ENCODE peak calls at places on chromosomes 7 and 10, in eight cellular contexts. M is SK-MEL-5; Y is activated CD4-positive, alpha-beta T cell treated with anti-CD3 and anti-CD28 coated beads, Interleukin-2, amount 50 U/mL, for 48 hours; O is HT-29; V is stimulated activated CD4-positive, alpha-beta T cell treated with anti-CD3 and anti-CD28 coated beads, Interleukin-1b, Interleukin-23, amount 100 ng/mL, for 4 hours; A is naive thymus-derived CD8-positive, alpha-beta T cell; P is skeletal muscle cell; F is cardiac muscle cell. H is an unnamed sample.

GRCh38 chr7:91194841-91195240 is 69.4 kb upstream of the FZD1 start:
- DNase-seq in M (no peak), Y (no peak), O (no peak), V (no peak), A (no peak), P (peak), F (no peak), H (no peak)

GRCh38 chr10:119125942-119126341 is 22.0 kb downstream of the DENND10 start:
- DNase-seq in M (no peak), Y (no peak), O (no peak), V (no peak), A (no peak), P (no peak), F (no peak), H (no peak)

GRCh38 chr7:101608772-101609713 is 20.1 kb downstream of the MYL10 start:
- DNase-seq in M (no peak), Y (no peak), O (peak), V (no peak), A (no peak), P (no peak), F (no peak), H (no peak)

GRCh38 chr10:111989136-111990050 is 194.2 kb downstream of the GPAM start:
- DNase-seq in M (no peak), Y (no peak), O (no peak), V (no peak), A (no peak), P (no peak), F (no peak), H (no peak)

GRCh38 chr7:150769768-150770167 is 30.4 kb downstream of the TMEM176B start:
- DNase-seq in M (no peak), Y (no peak), O (no peak), V (no peak), A (no peak), P (no peak), F (no peak), H (no peak)

GRCh38 chr10:77818378-77818777 is 108.2 kb downstream of the DLG5 start:
- DNase-seq in M (no peak), Y (no peak), O (no peak), V (no peak), A (no peak), P (no peak), F (no peak), H (no peak)

GRCh38 chr10:24777191-24777590 is 53.5 kb upstream of the ARHGAP21 start:
- DNase-seq in M (no peak), Y (no peak), O (no peak), V (no peak), A (no peak), P (no peak), F (no peak), H (no peak)

GRCh38 chr7:372939-373791 is 83.2 kb downstream of the FOXL3 start:
- DNase-seq in M (no peak), Y (no peak), O (peak), V (no peak), A (peak), P (no peak), F (no peak), H (no peak)

GRCh38 chr7:80324032-80324431 is 187.8 kb downstream of the GNAT3 start:
- DNase-seq in M (no peak), Y (no peak), O (peak), V (no peak), A (no peak), P (peak), F (no peak), H (no peak)

GRCh38 chr10:28922861-28923260 is 245.5 kb downstream of the BAMBI start:
- DNase-seq in M (no peak), Y (no peak), O (no peak), V (no peak), A (no peak), P (no peak), F (no peak), H (no peak)

GRCh38 chr7:73827568-73828106 is 3.2 kb upstream of the CLDN4 start:
- DNase-seq in M (peak), Y (no peak), O (peak), V (no peak), A (no peak), P (no peak), F (peak), H (no peak)

GRCh38 chr10:70130878-70131559 is 1.6 kb downstream of the AIFM2 start:
- DNase-seq in M (no peak), Y (no peak), O (peak), V (no peak), A (no peak), P (peak), F (no peak), H (no peak)

GRCh38 chr10:31188792-31189406 is 130.1 kb upstream of the ZEB1 start:
- DNase-seq in M (no peak), Y (no peak), O (no peak), V (no peak), A (no peak), P (no peak), F (no peak), H (no peak)

GRCh38 chr10:46255696-46256355 is 31.0 kb upstream of the ANTXRL start:
- DNase-seq in M (peak), Y (peak), O (peak), V (peak), A (no peak), P (no peak), F (peak), H (peak)

H was measured in activated CD4-positive, alpha-beta memory T cell treated with anti-CD3 and anti-CD28 coated beads, Interleukin-2, amount 10 ng/mL, durations not matched to agents 7 days and 5 days.